ENCODE peak calls at places on chromosome 1, in ten cellular contexts. H, D, M, B, L, Q, U, G, S and J are unnamed samples.

GRCh38 chr1:198620951-198621824 is 17.7 kb upstream of the PTPRC start:
- DNase-seq in D (no peak), B (no peak), M (no peak), Q (no peak), U (no peak), H (peak; percentile 8), L (no peak), G (no peak), S (no peak), J (no peak)

GRCh38 chr1:48851638-48852037 is 74.9 kb upstream of the BEND5 start:
- DNase-seq in M (no peak), Q (no peak), L (no peak), H (no peak), D (peak; percentile 7), G (no peak), B (no peak), S (no peak), U (no peak), J (peak; percentile 31)

GRCh38 chr1:175466556-175466955 is 274.0 kb upstream of the KIAA0040 start:
- DNase-seq in M (no peak), Q (no peak), G (no peak), D (no peak), B (no peak), S (no peak), L (no peak), H (no peak), U (no peak), J (no peak)

GRCh38 chr1:906532-907420 is 16.9 kb upstream of the SAMD11 start:
- DNase-seq in H (peak; percentile 49), D (no peak), M (peak; percentile 71), S (peak; percentile 71), G (no peak), L (no peak), Q (peak; percentile 64), B (peak; percentile 11), U (no peak), J (no peak)

GRCh38 chr1:204307334-204307883 is 52.3 kb downstream of the PLEKHA6 start:
- DNase-seq in G (peak; percentile 67), L (peak; percentile 87), S (no peak), Q (no peak), H (no peak), U (no peak), D (no peak), B (peak; percentile 64), M (no peak), J (no peak)

GRCh38 chr1:160022330-160023310 is 9.2 kb downstream of the PIGM start:
- DNase-seq in Q (no peak), G (no peak), S (no peak), B (no peak), M (no peak), U (no peak), L (no peak), H (no peak), D (no peak), J (no peak)

GRCh38 chr1:1058088-1058905 is 15.8 kb downstream of the RNF223 start:
- DNase-seq in H (no peak), S (no peak), D (no peak), G (no peak), M (no peak), Q (peak; percentile 53), B (peak; percentile 63), L (no peak), U (no peak), J (no peak)

GRCh38 chr1:39992229-39992628 is 37.3 kb downstream of the MFSD2A start:
- DNase-seq in H (no peak), M (no peak), L (no peak), S (no peak), B (no peak), G (no peak), Q (no peak), U (no peak), D (no peak), J (no peak)

GRCh38 chr1:228097333-228098081 is 5.6 kb downstream of the C1orf35 start:
- DNase-seq in U (no peak), L (no peak), G (no peak), Q (no peak), H (no peak), B (no peak), S (peak; percentile 40), D (no peak), M (peak; percentile 71), J (no peak)

GRCh38 chr1:42479621-42480020 is 16.5 kb downstream of the CCDC30 start:
- DNase-seq in D (no peak), Q (no peak), L (no peak), M (no peak), U (no peak), B (peak; percentile 18), G (peak; percentile 26), H (no peak), S (no peak), J (no peak)